ENCODE peak calls at places on chromosomes 6 and 20, in seven cellular contexts. X, T, J, O, V, A and K are unnamed samples.

GRCh38 chr6:158698876-158699440 is 49.1 kb downstream of the SYTL3 start:
- DNase-seq in X (no peak), T (no peak), J (no peak), O (no peak), V (no peak), A (no peak), K (no peak)

GRCh38 chr6:14029605-14030004 is 88.0 kb upstream of the CD83 start:
- DNase-seq in X (no peak), T (no peak), J (no peak), O (no peak), V (no peak), A (no peak), K (no peak)

GRCh38 chr6:155256122-155256795 is 7.6 kb upstream of the CLDN20 start:
- DNase-seq in X (no peak), T (no peak), J (no peak), O (no peak), V (no peak), A (no peak), K (no peak)

GRCh38 chr6:105609375-105609991 is 206.6 kb upstream of the PREP start:
- DNase-seq in X (peak), T (no peak), J (no peak), O (peak), V (no peak), A (no peak), K (no peak)

GRCh38 chr6:169839493-169839892 is 88.1 kb downstream of the ERMARD start:
- DNase-seq in X (no peak), T (no peak), J (no peak), O (no peak), V (no peak), A (no peak), K (no peak)

GRCh38 chr20:62979876-62980373 is 26.8 kb downstream of the BHLHE23 start:
- DNase-seq in X (no peak), T (no peak), J (no peak), O (no peak), V (no peak), A (peak), K (no peak)

GRCh38 chr6:26375270-26375669 is 7.6 kb upstream of the BTN2A2 start:
- DNase-seq in X (no peak), T (no peak), J (no peak), O (no peak), V (no peak), A (no peak), K (no peak)

GRCh38 chr6:41901882-41902519 is 6.8 kb upstream of the USP49 start:
- DNase-seq in X (peak), T (no peak), J (no peak), O (no peak), V (peak), A (peak), K (no peak)

GRCh38 chr20:23050847-23051627 is 1.6 kb upstream of the THBD start:
- DNase-seq in X (peak), T (no peak), J (peak), O (no peak), V (peak), A (peak), K (peak)

GRCh38 chr6:149079456-149079855 is 238.1 kb upstream of the TAB2 start:
- DNase-seq in X (no peak), T (no peak), J (no peak), O (no peak), V (no peak), A (peak), K (no peak)

GRCh38 chr6:17884501-17885039 is 102.9 kb downstream of the KIF13A start:
- DNase-seq in X (no peak), T (peak), J (no peak), O (no peak), V (no peak), A (no peak), K (no peak)

GRCh38 chr20:58481541-58482021 is 33.6 kb downstream of the APCDD1L start:
- DNase-seq in X (peak), T (no peak), J (peak), O (no peak), V (peak), A (peak), K (no peak)

GRCh38 chr6:144151010-144151727 is 852 bp downstream of the STX11 start:
- DNase-seq in X (peak), T (peak), J (no peak), O (no peak), V (peak), A (no peak), K (no peak)

GRCh38 chr6:4707011-4707410 is 69.2 kb upstream of the CDYL start:
- DNase-seq in X (no peak), T (no peak), J (no peak), O (no peak), V (no peak), A (no peak), K (no peak)

GRCh38 chr6:112243861-112244415 is 10.4 kb downstream of the LAMA4 start:
- DNase-seq in X (no peak), T (no peak), J (no peak), O (no peak), V (no peak), A (no peak), K (no peak)

GRCh38 chr20:12535316-12535715 is 473.5 kb upstream of the SPTLC3 start:
- DNase-seq in X (no peak), T (no peak), J (no peak), O (no peak), V (no peak), A (peak), K (no peak)

GRCh38 chr20:63178889-63179751 is 36.8 kb downstream of the YTHDF1 start:
- DNase-seq in X (peak), T (peak), J (peak), O (no peak), V (peak), A (peak), K (no peak)

GRCh38 chr20:13149371-13149770 is 71.7 kb upstream of the ISM1 start:
- DNase-seq in X (no peak), T (no peak), J (no peak), O (no peak), V (no peak), A (no peak), K (no peak)

GRCh38 chr20:8527998-8528397 is 395.9 kb downstream of the PLCB1 start:
- DNase-seq in X (no peak), T (peak), J (no peak), O (no peak), V (peak), A (no peak), K (no peak)

GRCh38 chr20:401682-402495 is 6.2 kb upstream of the RBCK1 start:
- DNase-seq in X (no peak), T (no peak), J (no peak), O (no peak), V (peak), A (no peak), K (no peak)

GRCh38 chr6:142008776-142009175 is 123.9 kb upstream of the GJE1 start:
- DNase-seq in X (no peak), T (no peak), J (no peak), O (no peak), V (no peak), A (no peak), K (no peak)

GRCh38 chr6:107579413-107579812 is 89.5 kb downstream of the SOBP start:
- DNase-seq in X (no peak), T (no peak), J (no peak), O (no peak), V (no peak), A (no peak), K (no peak)

GRCh38 chr6:90078513-90079289 is 184.4 kb downstream of the GJA10 start:
- DNase-seq in X (no peak), T (no peak), J (no peak), O (no peak), V (peak), A (no peak), K (no peak)

GRCh38 chr20:14712302-14712739 is 374.9 kb upstream of the FLRT3 start:
- DNase-seq in X (peak), T (no peak), J (no peak), O (no peak), V (peak), A (no peak), K (no peak)

GRCh38 chr6:139581485-139581865 is 207.0 kb upstream of the CITED2 start:
- DNase-seq in X (no peak), T (no peak), J (no peak), O (no peak), V (no peak), A (no peak), K (no peak)

GRCh38 chr6:129795261-129795660 is 65.9 kb downstream of the TMEM244 start:
- DNase-seq in X (no peak), T (no peak), J (no peak), O (no peak), V (no peak), A (no peak), K (no peak)

GRCh38 chr20:38805502-38805957 is at the start of gene PPP1R16B:
- DNase-seq in X (peak), T (peak), J (peak), O (peak), V (no peak), A (peak), K (no peak)

GRCh38 chr20:54642733-54643667 is 167.6 kb downstream of the DOK5 start:
- DNase-seq in X (no peak), T (no peak), J (no peak), O (no peak), V (no peak), A (no peak), K (no peak)

GRCh38 chr20:51767867-51768758 is at the start of gene ATP9A:
- DNase-seq in X (peak), T (no peak), J (peak), O (no peak), V (peak), A (peak), K (no peak)

GRCh38 chr6:26607434-26608230 is 10.9 kb downstream of the ABT1 start:
- DNase-seq in X (peak), T (peak), J (peak), O (no peak), V (peak), A (no peak), K (no peak)

GRCh38 chr6:70110128-70111022 is 192.5 kb downstream of the COL9A1 start:
- DNase-seq in X (no peak), T (no peak), J (no peak), O (no peak), V (peak), A (no peak), K (no peak)

GRCh38 chr6:43855247-43855646 is 85.2 kb downstream of the VEGFA start:
- DNase-seq in X (no peak), T (no peak), J (no peak), O (no peak), V (no peak), A (no peak), K (no peak)

GRCh38 chr6:89828988-89829590 is 591 bp upstream of the CASP8AP2 start:
- DNase-seq in X (peak), T (peak), J (no peak), O (no peak), V (no peak), A (no peak), K (no peak)

GRCh38 chr6:56361812-56362211 is 114.4 kb upstream of the COL21A1 start:
- DNase-seq in X (no peak), T (no peak), J (no peak), O (no peak), V (peak), A (no peak), K (no peak)

GRCh38 chr20:32445539-32446273 is 87.6 kb downstream of the ASXL1 start:
- DNase-seq in X (no peak), T (no peak), J (no peak), O (no peak), V (no peak), A (peak), K (no peak)

GRCh38 chr20:32441638-32442037 is 83.5 kb downstream of the ASXL1 start:
- DNase-seq in X (no peak), T (no peak), J (no peak), O (no peak), V (no peak), A (no peak), K (no peak)

GRCh38 chr20:32442630-32443029 is 84.5 kb downstream of the ASXL1 start:
- DNase-seq in X (no peak), T (no peak), J (no peak), O (no peak), V (no peak), A (no peak), K (no peak)

GRCh38 chr20:32444474-32445220 is 86.5 kb downstream of the ASXL1 start:
- DNase-seq in X (no peak), T (no peak), J (no peak), O (no peak), V (no peak), A (no peak), K (no peak)

DNA sequence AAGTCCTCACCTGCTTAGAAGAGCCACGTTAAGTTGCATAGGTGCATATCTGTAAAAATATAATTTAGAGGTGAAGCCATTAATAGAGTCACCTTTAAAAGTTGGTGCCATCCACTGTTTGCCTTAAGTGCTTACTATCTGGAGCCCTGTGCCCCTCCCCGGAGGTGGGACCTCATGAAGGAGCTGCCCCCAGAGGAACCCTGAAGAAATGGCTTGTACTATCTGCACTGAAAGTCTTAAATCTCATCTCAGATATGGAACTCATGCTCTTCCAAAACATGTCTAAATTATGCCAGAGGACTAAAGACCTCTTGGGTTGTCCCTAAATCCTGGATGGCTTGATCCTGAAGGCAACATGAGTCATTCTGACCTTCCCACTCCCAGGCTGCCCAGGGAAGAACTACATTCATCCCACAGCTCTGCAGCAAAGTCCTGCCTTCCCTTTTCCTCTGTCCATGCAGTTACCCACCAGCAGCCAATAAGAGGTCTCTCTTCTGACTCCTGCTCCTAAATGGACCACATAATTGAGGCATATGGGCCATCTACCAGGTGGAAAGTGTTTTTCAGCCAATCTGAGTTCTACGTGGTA is 85.3 kb downstream of the ASXL1 start:
- DNase-seq in X (no peak), T (no peak), J (no peak), O (no peak), V (no peak), A (no peak), K (no peak)
- TF ChIP-seq CTCF in X (no peak), T (no peak), J (no peak), O (no peak), V (no peak), A (no peak), K (no peak)

GRCh38 chr20:48350291-48350988 is 477.4 kb downstream of the PREX1 start:
- DNase-seq in X (no peak), T (no peak), J (no peak), O (no peak), V (no peak), A (no peak), K (no peak)
- TF ChIP-seq CTCF in X (no peak), T (peak), J (peak), O (no peak), V (no peak), A (peak), K (peak)

GRCh38 chr6:52724406-52725121 is 38.7 kb downstream of the GSTA2 start:
- DNase-seq in X (peak), T (peak), J (peak), O (peak), V (peak), A (peak), K (no peak)
- TF ChIP-seq CTCF in X (peak), T (peak), J (peak), O (no peak), V (peak), A (peak), K (peak)

GRCh38 chr6:166008441-166009369 is 158.9 kb downstream of the TBXT start:
- DNase-seq in X (peak), T (no peak), J (peak), O (no peak), V (peak), A (peak), K (peak)
- TF ChIP-seq CTCF in X (no peak), T (no peak), J (peak), O (no peak), V (no peak), A (peak), K (no peak)